ENCODE peak calls at places on chromosomes 2 and 18, in nine cellular contexts. B is GM13976, H is GM23338, E is dorsolateral prefrontal cortex, T is fibroblast of lung, K is heart right ventricle, N is GM10248, A is progenitor cell of endocrine pancreas, Y is left lung. F is an unnamed sample.

GRCh38 chr2:69143726-69144360 is 130.9 kb downstream of the ANTXR1 start:
- DNase-seq in E (no peak), A (no peak), Y (no peak), K (no peak), T (peak), B (no peak), N (no peak), H (no peak), F (no peak)

GRCh38 chr2:164992818-164993217 is 37.5 kb upstream of the SLC38A11 start:
- DNase-seq in H (peak), E (peak), Y (no peak), B (peak), K (no peak), A (peak), T (peak), N (peak), F (no peak)

GRCh38 chr2:134327367-134327766 is 73.5 kb downstream of the MGAT5 start:
- DNase-seq in T (no peak), B (no peak), N (no peak), H (no peak), A (no peak), Y (no peak), E (no peak), K (no peak), F (no peak)

GRCh38 chr2:86416126-86416525 is 25.0 kb upstream of the KDM3A start:
- DNase-seq in H (no peak), B (no peak), A (no peak), T (no peak), K (no peak), N (no peak), E (no peak), Y (no peak), F (no peak)

GRCh38 chr18:11852048-11852341 is 782 bp downstream of the CHMP1B start:
- DNase-seq in H (no peak), B (no peak), N (no peak), A (no peak), E (no peak), Y (peak), K (no peak), T (no peak), F (no peak)

GRCh38 chr2:241443486-241444223 is 64.7 kb downstream of the STK25 start:
- DNase-seq in T (peak), H (no peak), E (no peak), K (no peak), Y (peak), A (no peak), B (no peak), N (peak), F (no peak)

GRCh38 chr2:73837847-73838585 is 9.3 kb downstream of the STAMBP start:
- DNase-seq in Y (no peak), K (no peak), T (no peak), A (no peak), N (no peak), B (no peak), E (no peak), H (no peak), F (no peak)

GRCh38 chr2:238141541-238142318 is 3.3 kb downstream of the KLHL30 start:
- DNase-seq in B (no peak), E (no peak), A (no peak), T (no peak), H (no peak), Y (peak), N (no peak), K (no peak), F (no peak)

GRCh38 chr2:163453920-163454319 is 281.9 kb downstream of the FIGN start:
- DNase-seq in T (peak), A (no peak), Y (no peak), K (no peak), B (no peak), H (no peak), N (no peak), E (no peak), F (no peak)

GRCh38 chr2:112031473-112031872 is 23.6 kb upstream of the TMEM87B start:
- DNase-seq in T (peak), N (no peak), A (no peak), B (no peak), E (no peak), Y (no peak), K (no peak), H (peak), F (no peak)

GRCh38 chr2:182522428-182522896 is 95.6 kb upstream of the PDE1A start:
- DNase-seq in N (no peak), A (no peak), Y (no peak), T (peak), K (no peak), B (no peak), E (peak), H (no peak), F (no peak)

GRCh38 chr2:12918841-12919445 is 202.2 kb downstream of the TRIB2 start:
- DNase-seq in B (no peak), A (no peak), Y (peak), H (no peak), E (no peak), K (peak), T (peak), N (no peak), F (no peak)

GRCh38 chr2:11239718-11240462 is 84.6 kb downstream of the SLC66A3 start:
- DNase-seq in T (peak), Y (no peak), E (no peak), K (no peak), H (no peak), A (no peak), B (no peak), N (no peak), F (no peak)

GRCh38 chr2:29821591-29821990 is 99.8 kb downstream of the ALK start:
- DNase-seq in H (no peak), Y (no peak), A (no peak), N (no peak), K (no peak), B (no peak), T (no peak), E (no peak), F (no peak)

GRCh38 chr2:402206-402605 is 114.3 kb upstream of the ALKAL2 start:
- DNase-seq in Y (no peak), A (no peak), K (no peak), B (no peak), N (no peak), E (no peak), H (no peak), T (no peak), F (no peak)

GRCh38 chr2:230907361-230908093 is 17.5 kb downstream of the GPR55 start:
- DNase-seq in T (no peak), H (no peak), N (no peak), A (no peak), E (peak), B (no peak), Y (peak), K (no peak), F (no peak)

GRCh38 chr2:240139011-240139441 is 1.4 kb downstream of the OTOS start:
- DNase-seq in K (no peak), E (no peak), N (no peak), B (no peak), A (no peak), Y (peak), H (no peak), T (no peak), F (no peak)

GRCh38 chr18:62081248-62081647 is 105.6 kb downstream of the PIGN start:
- DNase-seq in N (no peak), A (no peak), Y (no peak), K (no peak), H (no peak), B (no peak), T (no peak), E (no peak), F (no peak)

GRCh38 chr2:175012516-175012915 is 7.3 kb upstream of the CHN1 start:
- DNase-seq in K (no peak), T (peak), A (no peak), E (no peak), B (no peak), Y (no peak), N (no peak), H (no peak), F (no peak)

GRCh38 chr18:9736445-9736844 is 28.3 kb downstream of the RAB31 start:
- DNase-seq in H (no peak), Y (no peak), A (no peak), B (no peak), K (no peak), E (no peak), N (no peak), T (no peak), F (no peak)

GRCh38 chr2:202104286-202104870 is 31.3 kb downstream of the KIAA2012 start:
- DNase-seq in N (peak), B (peak), Y (peak), A (peak), H (peak), T (peak), K (no peak), E (no peak), F (no peak)
- TF ChIP-seq CTCF in N (peak), B (peak), Y (peak), A (peak), H (peak), T (peak), K (no peak), E (no peak), F (peak)

GRCh38 chr18:38539373-38539772 is 973.8 kb upstream of the CELF4 start:
- DNase-seq in A (no peak), T (no peak), N (no peak), K (no peak), H (peak), E (no peak), B (no peak), Y (no peak), F (no peak)

GRCh38 chr18:38539871-38540270 is 974.3 kb upstream of the CELF4 start:
- DNase-seq in A (no peak), T (no peak), H (no peak), K (no peak), B (no peak), N (no peak), Y (no peak), E (no peak), F (no peak)

DNA sequence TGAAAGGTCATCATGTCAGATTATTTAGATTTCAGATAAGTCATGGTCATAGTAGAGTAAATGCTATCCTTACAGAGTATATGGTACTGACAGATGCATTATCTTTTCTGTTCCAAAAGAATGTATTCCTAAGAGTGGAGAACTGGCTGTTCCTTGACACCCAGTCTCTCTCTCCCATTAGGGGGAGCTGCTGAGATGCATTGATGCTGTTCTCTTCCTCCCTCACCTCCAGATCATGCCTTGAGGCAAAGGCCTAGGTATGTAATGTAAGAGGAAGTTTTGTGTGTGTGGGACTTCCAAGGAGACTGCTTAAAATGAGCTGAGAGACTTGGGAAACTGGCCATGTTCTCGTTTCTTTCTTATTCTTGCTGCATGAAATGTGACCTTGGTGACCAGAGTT is 979.5 kb upstream of the CELF4 start:
- DNase-seq in K (no peak), T (no peak), E (no peak), H (peak), A (no peak), Y (no peak), N (peak), B (no peak), F (no peak)
- TF ChIP-seq CTCF in K (peak), T (no peak), E (no peak), H (peak), A (peak), Y (no peak), N (peak), B (peak), F (peak)

GRCh38 chr2:145820651-145821050 is 1300.7 kb upstream of the ZEB2 start:
- DNase-seq in T (no peak), E (no peak), H (no peak), A (no peak), B (no peak), N (no peak), K (no peak), Y (no peak), F (no peak)
- TF ChIP-seq CTCF in T (no peak), E (no peak), H (no peak), A (no peak), B (no peak), N (no peak), K (no peak), Y (no peak), F (no peak)

GRCh38 chr18:60322591-60322990 is 50.0 kb downstream of the MC4R start:
- DNase-seq in H (no peak), E (no peak), N (no peak), A (no peak), K (no peak), B (no peak), T (no peak), Y (no peak), F (no peak)

GRCh38 chr18:60319129-60319528 is 53.4 kb downstream of the MC4R start:
- DNase-seq in K (no peak), E (no peak), Y (no peak), H (peak), A (no peak), N (no peak), B (no peak), T (no peak), F (no peak)
- TF ChIP-seq CTCF in K (no peak), E (no peak), Y (no peak), H (no peak), A (no peak), N (no peak), B (no peak), T (no peak), F (no peak)

F was measured in D721Med.